ENCODE peak calls at places on chromosomes 3 and 15, in four cellular contexts. E is HCT116, U is OCI-LY7, H is cardiac fibroblast. K is an unnamed sample.

GRCh38 chr3:170154569-170155143 is 26.9 kb downstream of the PHC3 start:
- DNase-seq in E (no peak), U (peak), H (no peak), K (no peak)

GRCh38 chr3:192577271-192577670 is 150.1 kb downstream of the FGF12 start:
- DNase-seq in E (no peak), U (no peak), H (no peak), K (no peak)

GRCh38 chr15:43187544-43188155 is 2.4 kb downstream of the CCNDBP1 start:
- DNase-seq in E (peak), U (peak), H (peak), K (peak)

GRCh38 chr3:143287403-143287802 is 167.8 kb downstream of the CHST2 start:
- DNase-seq in E (no peak), U (no peak), H (no peak), K (no peak)

GRCh38 chr3:177676947-177677587 is 479.8 kb upstream of the TBL1XR1 start:
- DNase-seq in E (no peak), U (no peak), H (no peak), K (no peak)

GRCh38 chr15:42348083-42348482 is 11.2 kb upstream of the CAPN3 start:
- DNase-seq in E (no peak), U (no peak), H (peak), K (no peak)

GRCh38 chr3:38598791-38599190 is 50.7 kb downstream of the SCN5A start:
- DNase-seq in E (no peak), U (no peak), H (no peak), K (no peak)

GRCh38 chr15:79283252-79284048 is 928 bp downstream of the ANKRD34C start:
- DNase-seq in E (no peak), U (no peak), H (peak), K (no peak)

GRCh38 chr3:17322106-17322793 is 420.2 kb downstream of the TBC1D5 start:
- DNase-seq in E (no peak), U (no peak), H (no peak), K (no peak)

GRCh38 chr3:157573281-157573680 is 70.1 kb upstream of the VEPH1 start:
- DNase-seq in E (no peak), U (no peak), H (peak), K (no peak)

GRCh38 chr15:44573386-44573785 is 36.4 kb downstream of the EIF3J start:
- DNase-seq in E (no peak), U (no peak), H (no peak), K (no peak)

GRCh38 chr3:29605845-29606244 is 325.0 kb downstream of the RBMS3 start:
- DNase-seq in E (no peak), U (no peak), H (peak), K (no peak)

GRCh38 chr15:32919749-32920414 is 202.1 kb downstream of the GREM1 start:
- DNase-seq in E (no peak), U (peak), H (peak), K (no peak)

GRCh38 chr3:5186854-5187151 is 704 bp upstream of the EDEM1 start:
- DNase-seq in E (no peak), U (no peak), H (peak), K (no peak)

GRCh38 chr3:5190147-5190791 is 2.8 kb downstream of the EDEM1 start:
- DNase-seq in E (no peak), U (peak), H (no peak), K (no peak)

GRCh38 chr3:128800241-128801187 is 74.5 kb downstream of the RAB7A start:
- DNase-seq in E (no peak), U (no peak), H (no peak), K (no peak)

GRCh38 chr3:108293858-108294257 is 2.5 kb upstream of the HHLA2 start:
- DNase-seq in E (no peak), U (no peak), H (no peak), K (no peak)

GRCh38 chr3:63324621-63325020 is 46.5 kb downstream of the SYNPR start:
- DNase-seq in E (no peak), U (no peak), H (no peak), K (no peak)

GRCh38 chr15:62173215-62173614 is 8.1 kb upstream of the C2CD4B start:
- DNase-seq in E (no peak), U (no peak), H (peak), K (no peak)

GRCh38 chr3:57530071-57530608 is 14.0 kb downstream of the DNAH12 start:
- DNase-seq in E (no peak), U (no peak), H (no peak), K (peak)

GRCh38 chr3:52606373-52607085 is 70.1 kb downstream of the UQCC5 start:
- DNase-seq in E (peak), U (no peak), H (peak), K (peak)

GRCh38 chr3:69385033-69385722 is 710 bp downstream of the FRMD4B start:
- DNase-seq in E (no peak), U (no peak), H (no peak), K (no peak)

GRCh38 chr15:52527898-52528464 is 699 bp downstream of the MYO5A start:
- DNase-seq in E (no peak), U (peak), H (peak), K (no peak)

GRCh38 chr3:33919312-33919711 is 120.9 kb downstream of the PDCD6IP start:
- DNase-seq in E (no peak), U (no peak), H (no peak), K (no peak)

GRCh38 chr15:67119238-67119846 is 53.9 kb downstream of the SMAD3 start:
- DNase-seq in E (no peak), U (no peak), H (no peak), K (no peak)

GRCh38 chr3:128317101-128317697 is 149.5 kb downstream of the DNAJB8 start:
- DNase-seq in E (no peak), U (no peak), H (no peak), K (no peak)

GRCh38 chr3:10941972-10942371 is 50.6 kb upstream of the SLC6A1 start:
- DNase-seq in E (no peak), U (peak), H (no peak), K (no peak)

GRCh38 chr3:172129868-172130751 is 90.7 kb downstream of the FNDC3B start:
- DNase-seq in E (peak), U (no peak), H (peak), K (peak)

GRCh38 chr3:98966862-98967554 is 65.5 kb upstream of the DCBLD2 start:
- DNase-seq in E (peak), U (no peak), H (no peak), K (no peak)

GRCh38 chr3:31448035-31448881 is 84.5 kb upstream of the STT3B start:
- DNase-seq in E (peak), U (peak), H (peak), K (no peak)

GRCh38 chr3:2510746-2511145 is 412.1 kb downstream of the CNTN4 start:
- DNase-seq in E (no peak), U (no peak), H (no peak), K (no peak)

GRCh38 chr3:194272221-194272620 is 78.9 kb downstream of the CPN2 start:
- DNase-seq in E (no peak), U (no peak), H (no peak), K (no peak)

GRCh38 chr3:169813757-169814517 is 1.2 kb upstream of the LRRC34 start:
- DNase-seq in E (no peak), U (peak), H (peak), K (peak)

GRCh38 chr3:100972867-100973266 is 20.4 kb downstream of the ABI3BP start:
- DNase-seq in E (no peak), U (no peak), H (peak), K (no peak)

GRCh38 chr3:96331341-96331740 is 483.1 kb upstream of the EPHA6 start:
- DNase-seq in E (no peak), U (no peak), H (no peak), K (no peak)

GRCh38 chr3:29693863-29694262 is 413.0 kb downstream of the RBMS3 start:
- DNase-seq in E (peak), U (no peak), H (peak), K (peak)

GRCh38 chr3:179455954-179456353 is 4.7 kb upstream of the GNB4 start:
- DNase-seq in E (no peak), U (no peak), H (no peak), K (no peak)

DNA sequence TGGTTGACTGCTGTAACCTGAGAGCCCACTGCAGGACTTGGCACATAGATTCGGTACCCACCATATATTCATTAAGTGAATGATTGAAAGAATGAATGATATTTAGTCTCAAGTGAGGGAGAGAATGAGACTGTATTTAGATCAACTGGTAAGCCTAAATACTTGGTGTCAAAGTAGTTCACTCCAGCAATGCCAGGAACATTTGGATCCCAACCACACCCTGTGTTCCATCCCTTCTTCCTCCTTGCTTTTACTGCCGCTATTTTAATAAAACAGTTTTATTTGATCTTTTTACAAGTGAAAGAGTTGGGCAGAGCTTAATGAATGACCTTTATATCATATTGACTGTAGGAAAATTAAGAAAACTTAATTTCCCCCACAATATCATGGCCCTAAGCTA is 473.6 kb upstream of the CBLB start:
- DNase-seq in E (no peak), U (no peak), H (no peak), K (no peak)
- H3K4me3 ChIP-seq in E (no peak), U (no peak), H (no peak), K (no peak)

GRCh38 chr3:159112724-159113123 is 310.9 kb downstream of the MFSD1 start:
- DNase-seq in E (no peak), U (no peak), H (no peak), K (no peak)
- H3K4me3 ChIP-seq in E (no peak), U (no peak), H (no peak), K (no peak)

GRCh38 chr15:65287515-65287845 is 797 bp upstream of the PARP16 start:
- DNase-seq in E (no peak), U (peak), H (no peak), K (no peak)
- H3K4me3 ChIP-seq in E (no peak), U (peak), H (no peak), K (no peak)

DNA sequence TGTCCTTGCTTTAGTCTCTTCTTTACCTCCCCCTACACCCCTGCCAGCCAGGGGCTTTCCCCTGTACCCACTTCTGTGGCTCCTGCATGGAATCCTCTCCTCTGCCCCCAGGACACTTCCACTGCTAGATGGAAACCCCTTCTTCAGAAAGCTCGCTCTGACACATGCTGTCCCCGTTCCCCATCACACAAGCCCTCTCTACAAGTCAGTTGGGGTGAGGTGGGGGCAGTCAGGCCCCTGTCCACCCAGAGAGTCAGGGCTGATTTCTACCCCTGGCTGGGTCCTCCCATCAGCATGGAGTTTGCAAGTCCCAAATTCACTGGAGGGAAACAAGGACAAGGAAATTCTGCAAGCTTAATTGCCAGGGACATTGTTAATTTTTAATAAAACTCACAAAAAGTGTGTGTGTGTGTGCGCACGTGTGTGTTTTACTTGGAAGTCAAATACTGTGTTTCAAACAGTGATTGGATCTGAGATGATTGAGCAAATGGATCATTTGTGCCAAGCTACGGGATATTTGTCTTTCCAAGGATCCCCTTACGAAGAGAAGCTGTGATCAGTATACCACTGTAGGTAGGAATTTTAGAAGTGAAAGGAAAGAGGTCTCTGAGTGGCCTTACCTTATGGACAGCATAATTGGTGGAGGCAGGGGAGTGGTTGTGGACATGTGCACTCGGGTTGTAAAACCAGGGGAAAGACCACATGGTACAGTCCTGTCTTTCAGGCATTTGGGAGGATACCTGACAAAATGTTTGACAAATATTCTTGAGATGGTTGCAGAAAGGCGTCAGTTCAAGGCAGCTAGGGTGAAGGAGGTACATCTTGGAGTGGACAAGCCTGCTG is 1.5 kb upstream of the AMOTL2 start:
- DNase-seq in E (no peak), U (no peak), H (no peak), K (no peak)
- H3K4me3 ChIP-seq in E (no peak), U (no peak), H (no peak), K (peak)

DNA sequence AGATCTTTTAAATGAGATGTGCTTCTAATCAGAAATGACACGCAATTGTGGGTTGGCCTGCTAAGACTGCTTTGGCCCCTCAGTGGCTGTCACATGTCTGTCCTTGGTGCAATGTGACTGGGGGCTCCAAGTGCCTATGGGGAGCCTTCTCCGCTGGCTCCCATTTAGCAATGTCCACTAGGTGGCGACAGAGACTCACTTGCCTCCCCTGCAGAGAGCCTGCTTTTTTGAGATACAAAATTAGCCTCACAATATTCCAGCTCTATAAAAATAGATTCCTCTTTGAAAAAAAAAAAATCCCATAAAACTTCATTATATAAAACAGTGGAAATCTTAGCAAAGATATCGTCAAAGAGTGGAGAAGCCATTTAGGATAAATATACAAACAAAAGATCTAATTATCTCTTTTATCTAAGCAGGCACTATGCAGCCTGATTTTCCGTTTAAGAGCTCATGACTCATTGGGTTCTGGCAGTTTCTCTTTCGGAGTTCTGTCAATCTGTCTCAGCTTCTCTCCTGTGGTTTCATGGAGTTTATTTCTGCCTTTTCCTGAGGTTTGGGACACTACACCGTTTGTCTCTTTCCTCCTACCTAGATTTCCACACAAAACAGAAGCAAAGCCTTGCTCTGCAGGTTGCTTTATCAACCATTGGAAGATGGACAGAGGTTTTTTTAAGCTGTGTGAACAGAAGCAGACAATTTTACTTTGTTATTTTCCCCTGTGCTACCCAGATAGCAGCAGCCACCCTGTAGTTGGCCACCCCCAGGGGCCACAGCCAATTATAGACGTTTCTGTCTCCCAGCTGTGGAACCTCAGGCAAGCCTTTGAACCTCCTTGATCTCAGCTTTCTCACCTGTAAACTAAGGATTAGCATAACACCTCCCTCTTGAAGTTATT is 68.4 kb upstream of the TNFAIP8L3 start:
- DNase-seq in E (peak), U (peak), H (peak), K (peak)
- H3K4me3 ChIP-seq in E (no peak), U (no peak), H (peak), K (no peak)

GRCh38 chr3:60189304-60189703 is 1061.9 kb downstream of the FHIT start:
- DNase-seq in E (no peak), U (no peak), H (no peak), K (no peak)
- H3K4me3 ChIP-seq in E (no peak), U (no peak), H (no peak), K (no peak)

DNA sequence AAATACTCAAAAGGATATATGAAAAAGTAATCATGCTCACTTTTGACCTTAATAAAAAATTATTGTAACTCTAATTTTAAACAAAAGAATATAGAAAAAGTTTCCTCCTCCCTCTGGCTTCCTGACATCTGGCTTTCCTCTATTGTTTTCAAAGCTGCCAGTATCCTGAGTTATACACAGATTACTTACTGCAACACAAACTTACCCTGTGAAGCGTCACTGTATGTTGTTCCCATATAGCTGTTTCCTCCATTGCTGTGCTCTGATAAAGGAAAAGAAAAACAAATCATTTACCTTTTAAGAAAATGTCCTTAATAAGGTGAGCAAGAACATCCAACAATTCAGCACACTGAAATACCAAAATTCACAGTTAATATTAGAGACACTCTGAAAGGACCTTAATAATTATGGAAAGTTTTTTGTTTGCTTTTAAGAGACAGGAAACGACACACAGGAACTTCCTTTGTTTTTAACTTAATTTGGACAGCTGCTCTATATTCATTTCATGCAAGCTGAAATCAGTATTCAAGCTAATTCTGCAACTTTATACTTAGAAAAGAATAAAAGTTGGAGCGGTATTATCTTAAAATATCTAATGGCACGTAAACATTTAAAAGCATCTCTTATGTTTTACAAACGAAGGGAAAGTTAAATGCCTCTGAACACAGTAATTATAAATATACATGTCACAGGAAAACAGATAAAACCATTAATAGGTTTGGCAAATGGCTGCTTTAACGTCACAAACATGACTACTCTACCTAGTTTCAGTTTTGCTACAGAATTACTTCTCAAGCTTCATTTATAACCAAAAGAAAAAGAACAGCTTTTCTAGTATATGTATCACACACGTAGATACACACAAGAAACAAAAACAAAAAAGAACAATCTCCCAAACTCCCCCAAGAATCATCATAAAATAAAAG is 21.6 kb downstream of the TJP1 start:
- DNase-seq in E (no peak), U (peak), H (peak), K (no peak)
- H3K4me3 ChIP-seq in E (no peak), U (no peak), H (no peak), K (no peak)

DNA sequence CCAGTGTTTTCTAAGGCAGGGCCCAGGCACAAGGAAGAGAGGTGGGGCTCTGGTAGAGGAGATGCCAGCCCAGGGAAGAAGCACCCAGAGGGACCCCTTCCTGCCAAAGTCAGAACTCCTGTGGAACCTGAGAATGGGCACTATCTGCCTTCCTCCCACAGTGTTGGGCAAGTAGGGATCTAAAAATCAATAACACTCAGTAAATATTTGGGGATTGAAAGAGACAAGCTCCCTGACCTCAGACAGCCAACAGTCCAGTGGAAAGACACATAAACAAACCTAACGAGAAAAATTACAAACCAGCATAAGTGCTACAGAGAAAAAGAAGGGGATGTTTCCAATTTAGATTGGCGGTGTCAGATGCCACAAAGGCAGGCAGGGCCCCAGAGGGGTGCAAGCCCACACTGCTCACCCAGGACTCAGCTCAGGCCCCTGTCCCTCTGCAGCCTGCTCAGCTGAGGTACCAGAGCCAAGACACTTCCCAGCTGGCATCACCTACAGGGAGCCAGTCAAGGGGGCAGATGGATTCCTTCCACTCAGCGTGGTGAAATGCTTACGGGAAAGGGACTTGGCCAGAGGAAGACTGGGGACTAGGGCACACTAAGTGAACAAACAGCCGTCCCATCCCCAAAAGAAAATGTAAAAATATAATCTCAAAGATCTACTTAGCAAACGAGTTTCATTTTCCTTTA is 15.9 kb downstream of the ADCY5 start:
- DNase-seq in E (no peak), U (no peak), H (no peak), K (no peak)
- H3K4me3 ChIP-seq in E (no peak), U (no peak), H (no peak), K (no peak)

GRCh38 chr3:58575986-58576652 is 1.1 kb downstream of the FAM107A start:
- DNase-seq in E (no peak), U (no peak), H (peak), K (no peak)
- H3K4me3 ChIP-seq in E (no peak), U (no peak), H (no peak), K (no peak)

K was measured in PC-9.